ENCODE peak calls at places on chromosomes 16 and 17, in nine cellular contexts. E is NCI-H2029, K is Kasumi-1, S is ELR, J is HTR-8/SVneo, D is brain pericyte, P is stomach, F is A549, X is RWPE1. C is an unnamed sample.

GRCh38 chr16:1678500-1679098 is 520 bp downstream of the JPT2 start:
- DNase-seq in E (peak), K (no peak), S (peak), J (no peak), D (no peak), P (peak), F (peak), X (peak), C (peak)

GRCh38 chr16:84889066-84889465 is 69.3 kb downstream of the CRISPLD2 start:
- DNase-seq in E (no peak), K (no peak), S (no peak), J (no peak), D (no peak), P (no peak), F (no peak), X (no peak), C (no peak)

GRCh38 chr16:12801511-12802042 is 2.1 kb downstream of the CPPED1 start:
- DNase-seq in E (no peak), K (peak), S (peak), J (no peak), D (peak), P (no peak), F (no peak), X (peak), C (no peak)

GRCh38 chr17:18117974-18118632 is 9.5 kb downstream of the MYO15A start:
- DNase-seq in E (no peak), K (no peak), S (no peak), J (no peak), D (no peak), P (no peak), F (no peak), X (no peak), C (no peak)

GRCh38 chr16:25691519-25692091 is at the start of gene HS3ST4:
- DNase-seq in E (no peak), K (no peak), S (no peak), J (no peak), D (no peak), P (peak), F (no peak), X (no peak), C (no peak)

GRCh38 chr16:50453446-50453845 is 84.7 kb upstream of the BRD7 start:
- DNase-seq in E (no peak), K (no peak), S (no peak), J (no peak), D (no peak), P (no peak), F (no peak), X (no peak), C (no peak)

GRCh38 chr17:8532021-8532420 is 96.3 kb downstream of the NDEL1 start:
- DNase-seq in E (peak), K (no peak), S (no peak), J (no peak), D (no peak), P (peak), F (peak), X (no peak), C (no peak)

GRCh38 chr16:60031751-60032150 is 1297.6 kb upstream of the GOT2 start:
- DNase-seq in E (no peak), K (no peak), S (peak), J (no peak), D (no peak), P (no peak), F (no peak), X (no peak), C (no peak)

GRCh38 chr17:18905226-18905625 is 46.7 kb upstream of the SLC5A10 start:
- DNase-seq in E (no peak), K (no peak), S (no peak), J (no peak), D (no peak), P (no peak), F (no peak), X (no peak), C (no peak)

GRCh38 chr17:39866013-39866730 is 1.8 kb upstream of the ZPBP2 start:
- DNase-seq in E (no peak), K (no peak), S (no peak), J (no peak), D (no peak), P (no peak), F (no peak), X (no peak), C (no peak)

GRCh38 chr17:50661795-50662391 is 27.2 kb downstream of the ABCC3 start:
- DNase-seq in E (peak), K (no peak), S (peak), J (peak), D (no peak), P (peak), F (peak), X (peak), C (no peak)

GRCh38 chr16:49959552-49960277 is 65.3 kb upstream of the CNEP1R1 start:
- DNase-seq in E (no peak), K (no peak), S (no peak), J (no peak), D (no peak), P (no peak), F (no peak), X (no peak), C (no peak)

GRCh38 chr17:38533706-38534497 is 71.8 kb downstream of the SRCIN1 start:
- DNase-seq in E (no peak), K (no peak), S (no peak), J (no peak), D (no peak), P (no peak), F (no peak), X (no peak), C (no peak)

GRCh38 chr17:31392002-31392855 is 754 bp downstream of the RAB11FIP4 start:
- DNase-seq in E (peak), K (no peak), S (no peak), J (no peak), D (no peak), P (peak), F (no peak), X (no peak), C (peak)

GRCh38 chr16:2170080-2170479 is 14.5 kb downstream of the TRAF7 start:
- DNase-seq in E (no peak), K (no peak), S (no peak), J (no peak), D (no peak), P (no peak), F (no peak), X (no peak), C (no peak)

GRCh38 chr17:83103200-83103937 is 24.0 kb downstream of the METRNL start:
- DNase-seq in E (peak), K (peak), S (peak), J (no peak), D (no peak), P (peak), F (peak), X (no peak), C (no peak)

GRCh38 chr17:31472137-31472536 is 80.7 kb downstream of the RAB11FIP4 start:
- DNase-seq in E (no peak), K (no peak), S (no peak), J (no peak), D (no peak), P (no peak), F (no peak), X (no peak), C (no peak)